ENCODE peak calls at places on chromosome 14, in ten cellular contexts. D is thyroid gland, V is HCT116, K is suprapubic skin, R is IMR-90, H is esophagus muscularis mucosa, U is stomach, A is heart left ventricle, X is lower leg skin, I is body of pancreas. W is an unnamed sample.

GRCh38 chr14:39859314-39859713 is 427.1 kb upstream of the FBXO33 start:
- DNase-seq in U (no peak), X (no peak), H (no peak), R (no peak), A (no peak), D (no peak), K (no peak), I (no peak), V (no peak), W (no peak)

GRCh38 chr14:57391609-57392195 is 1.3 kb downstream of the NAA30 start:
- DNase-seq in U (no peak), X (no peak), A (no peak), K (no peak), H (no peak), V (no peak), I (peak), R (peak), D (no peak), W (no peak)

GRCh38 chr14:61203059-61203753 is 77.9 kb downstream of the TMEM30B start:
- DNase-seq in D (no peak), I (no peak), A (no peak), R (no peak), U (no peak), X (no peak), H (no peak), V (no peak), K (no peak), W (no peak)

GRCh38 chr14:104694475-104694950 is 5.1 kb downstream of the INF2 start:
- DNase-seq in I (no peak), A (peak), R (no peak), H (no peak), K (no peak), X (no peak), V (no peak), U (no peak), D (no peak), W (no peak)

GRCh38 chr14:65483647-65484046 is 71.1 kb downstream of the FUT8 start:
- DNase-seq in X (no peak), K (no peak), A (no peak), D (no peak), U (no peak), H (no peak), V (peak), R (peak), I (no peak), W (no peak)

GRCh38 chr14:106876711-106877110 is 1350.3 kb downstream of the TMEM121 start:
- DNase-seq in R (no peak), V (no peak), I (no peak), H (no peak), X (no peak), A (no peak), U (no peak), D (no peak), K (no peak), W (no peak)

GRCh38 chr14:55691659-55692058 is 111.7 kb downstream of the KTN1 start:
- DNase-seq in I (no peak), U (no peak), A (no peak), X (no peak), R (no peak), D (no peak), K (no peak), V (no peak), H (no peak), W (no peak)

GRCh38 chr14:59484611-59485174 is 376 bp downstream of the JKAMP start:
- DNase-seq in D (no peak), U (no peak), A (no peak), V (no peak), H (no peak), I (no peak), R (peak), K (no peak), X (no peak), W (no peak)

GRCh38 chr14:70602254-70602653 is 1.8 kb upstream of the MED6 start:
- DNase-seq in X (no peak), V (no peak), A (no peak), R (no peak), H (no peak), U (no peak), D (no peak), I (no peak), K (no peak), W (peak)

GRCh38 chr14:32259368-32260013 is 56.4 kb upstream of the RNU6-8 start:
- DNase-seq in V (peak), A (no peak), H (no peak), X (no peak), K (no peak), I (no peak), D (no peak), U (no peak), R (peak), W (peak)

GRCh38 chr14:21072102-21072501 is 2.0 kb downstream of the ARHGEF40 start:
- DNase-seq in D (no peak), U (no peak), V (no peak), R (peak), H (no peak), K (no peak), I (no peak), X (peak), A (no peak), W (no peak)

GRCh38 chr14:52783211-52783610 is 8.2 kb downstream of the GNPNAT1 start:
- DNase-seq in I (no peak), V (no peak), X (no peak), R (no peak), H (no peak), A (no peak), D (no peak), U (no peak), K (no peak), W (no peak)

GRCh38 chr14:54929556-54929955 is 26.9 kb upstream of the GCH1 start:
- DNase-seq in U (no peak), I (peak), V (no peak), A (no peak), H (no peak), K (no peak), R (no peak), D (peak), X (no peak), W (no peak)

GRCh38 chr14:32724864-32725550 is 213.7 kb upstream of the NPAS3 start:
- DNase-seq in V (no peak), K (no peak), R (peak), D (no peak), U (no peak), X (no peak), A (no peak), I (no peak), H (no peak), W (no peak)

GRCh38 chr14:32372154-32372553 is 43.1 kb downstream of the AKAP6 start:
- DNase-seq in K (no peak), A (no peak), U (no peak), H (no peak), V (no peak), D (no peak), X (no peak), R (peak), I (no peak), W (no peak)

GRCh38 chr14:54894995-54895394 is 7.6 kb downstream of the GCH1 start:
- DNase-seq in D (no peak), K (no peak), A (no peak), U (no peak), H (no peak), R (peak), I (no peak), V (no peak), X (no peak), W (no peak)

GRCh38 chr14:54889919-54890318 is 12.7 kb downstream of the GCH1 start:
- DNase-seq in A (no peak), V (no peak), D (no peak), R (peak), U (no peak), X (no peak), K (no peak), H (no peak), I (no peak), W (no peak)

GRCh38 chr14:95538801-95539509 is 4.1 kb downstream of the GLRX5 start:
- DNase-seq in R (no peak), I (no peak), U (no peak), K (no peak), A (no peak), X (no peak), V (no peak), D (no peak), H (no peak), W (no peak)

GRCh38 chr14:86673523-86673969 is 1143.6 kb downstream of the FLRT2 start:
- DNase-seq in A (no peak), D (peak), K (no peak), U (peak), X (no peak), R (peak), H (no peak), I (peak), V (no peak), W (no peak)

GRCh38 chr14:99792551-99793212 is 531 bp upstream of the EML1 start:
- DNase-seq in D (peak), U (no peak), K (no peak), I (peak), A (peak), X (peak), H (no peak), V (no peak), R (peak), W (no peak)

GRCh38 chr14:22737052-22737451 is 29.4 kb upstream of the OXA1L start:
- DNase-seq in V (no peak), K (no peak), R (no peak), A (no peak), D (no peak), X (no peak), H (no peak), U (no peak), I (no peak), W (peak)

GRCh38 chr14:86858043-86858442 is 1134.9 kb downstream of the GALC start:
- DNase-seq in I (no peak), A (no peak), R (peak), U (no peak), V (no peak), H (no peak), X (no peak), D (no peak), K (no peak), W (no peak)

GRCh38 chr14:72741836-72742681 is 151.8 kb downstream of the DPF3 start:
- DNase-seq in I (no peak), X (peak), D (no peak), H (peak), U (peak), A (no peak), R (no peak), K (no peak), V (no peak), W (no peak)

GRCh38 chr14:41817626-41818025 is 210.9 kb downstream of the LRFN5 start:
- DNase-seq in R (peak), I (no peak), D (no peak), H (no peak), U (no peak), K (no peak), X (no peak), V (no peak), A (no peak), W (no peak)

GRCh38 chr14:54147758-54148157 is 191.1 kb upstream of the BMP4 start:
- DNase-seq in K (no peak), V (no peak), X (no peak), I (no peak), D (no peak), U (no peak), R (no peak), H (no peak), A (no peak), W (no peak)

GRCh38 chr14:72476657-72477499 is 417.0 kb downstream of the DPF3 start:
- DNase-seq in V (peak), U (no peak), K (no peak), I (no peak), A (no peak), X (peak), D (peak), H (no peak), R (peak), W (peak)

GRCh38 chr14:95660550-95661515 is 25.4 kb upstream of the TCL1B start:
- DNase-seq in I (no peak), X (peak), R (no peak), U (no peak), V (no peak), A (no peak), H (no peak), D (no peak), K (no peak), W (no peak)

GRCh38 chr14:54420478-54421116 is 20.6 kb downstream of the CNIH1 start:
- DNase-seq in H (no peak), X (no peak), K (no peak), I (peak), U (no peak), A (no peak), R (peak), V (peak), D (peak), W (no peak)

GRCh38 chr14:63890553-63890952 is 37.7 kb downstream of the SYNE2 start:
- DNase-seq in D (no peak), X (no peak), H (no peak), R (no peak), K (no peak), V (no peak), U (no peak), A (no peak), I (peak), W (no peak)

GRCh38 chr14:21748869-21749303 is 75.3 kb upstream of the OR4E1 start:
- DNase-seq in K (no peak), A (no peak), D (peak), V (peak), R (peak), U (no peak), I (peak), X (no peak), H (no peak), W (no peak)

GRCh38 chr14:77302926-77303325 is 17.8 kb downstream of the POMT2 start:
- DNase-seq in K (no peak), A (no peak), X (no peak), I (no peak), U (no peak), D (no peak), V (peak), R (peak), H (no peak), W (no peak)

DNA sequence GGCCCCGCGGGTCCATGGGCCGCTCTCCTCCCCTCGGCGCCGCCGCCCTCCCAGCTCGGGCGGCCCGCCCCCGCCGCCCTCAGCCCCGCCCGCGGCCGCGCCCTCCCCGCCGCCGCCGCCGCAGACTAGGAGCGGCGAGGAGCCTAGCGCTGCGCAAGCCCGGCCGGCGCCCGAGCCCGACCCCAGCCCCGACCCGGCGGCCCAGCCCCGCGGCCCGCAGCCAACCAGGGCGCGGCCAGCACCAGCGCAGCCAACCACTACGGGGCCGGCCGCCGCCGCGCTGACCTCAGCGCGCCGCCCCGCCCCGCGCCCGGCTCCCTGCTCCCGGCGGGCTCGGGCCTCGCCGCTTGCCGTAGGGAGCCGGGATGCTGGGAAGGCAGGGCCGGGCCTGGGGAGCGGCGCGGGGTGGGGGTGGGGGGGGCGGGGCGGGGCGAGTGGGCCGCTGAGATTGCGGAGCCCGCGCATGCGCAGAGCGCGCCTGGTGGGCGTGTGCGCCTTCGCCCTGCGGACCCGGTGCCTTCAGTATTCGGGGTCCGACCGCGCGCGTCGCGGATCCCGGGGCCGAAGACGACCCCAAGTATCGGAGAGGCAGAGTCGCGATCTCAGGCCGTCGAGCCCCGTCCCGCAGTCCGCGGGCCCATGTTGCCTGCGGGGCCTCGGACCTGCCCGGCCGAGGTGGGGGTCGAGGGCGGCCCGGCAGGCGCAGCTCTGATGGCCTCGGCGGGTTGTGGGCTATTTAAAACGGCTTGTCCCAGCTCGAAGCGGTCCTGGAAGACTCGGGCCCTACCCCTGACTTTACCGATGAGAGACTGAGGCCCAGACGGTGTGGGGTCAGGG is at the start of gene CDC42BPB:
- DNase-seq in X (peak), U (peak), D (peak), R (peak), A (peak), K (peak), V (peak), I (peak), H (peak), W (peak)
- TF ChIP-seq POLR2A in X (no peak), U (no peak), D (peak), R (no peak), A (peak), K (peak), V (no peak), I (peak), H (no peak), W (no peak)

GRCh38 chr14:79473676-79474075 is 737.6 kb downstream of the DIO2 start:
- DNase-seq in V (no peak), X (no peak), U (no peak), R (no peak), I (no peak), D (no peak), A (no peak), K (no peak), H (no peak), W (no peak)
- TF ChIP-seq POLR2A in V (no peak), X (no peak), U (no peak), R (no peak), I (no peak), D (no peak), A (no peak), K (no peak), H (no peak), W (no peak)

GRCh38 chr14:101223147-101223546 is 319.6 kb upstream of the RTL1 start:
- DNase-seq in K (no peak), H (peak), U (no peak), A (no peak), R (no peak), D (no peak), I (no peak), X (peak), V (no peak), W (no peak)
- TF ChIP-seq POLR2A in K (no peak), H (no peak), U (no peak), A (no peak), R (no peak), D (no peak), I (no peak), X (no peak), V (no peak), W (no peak)

DNA sequence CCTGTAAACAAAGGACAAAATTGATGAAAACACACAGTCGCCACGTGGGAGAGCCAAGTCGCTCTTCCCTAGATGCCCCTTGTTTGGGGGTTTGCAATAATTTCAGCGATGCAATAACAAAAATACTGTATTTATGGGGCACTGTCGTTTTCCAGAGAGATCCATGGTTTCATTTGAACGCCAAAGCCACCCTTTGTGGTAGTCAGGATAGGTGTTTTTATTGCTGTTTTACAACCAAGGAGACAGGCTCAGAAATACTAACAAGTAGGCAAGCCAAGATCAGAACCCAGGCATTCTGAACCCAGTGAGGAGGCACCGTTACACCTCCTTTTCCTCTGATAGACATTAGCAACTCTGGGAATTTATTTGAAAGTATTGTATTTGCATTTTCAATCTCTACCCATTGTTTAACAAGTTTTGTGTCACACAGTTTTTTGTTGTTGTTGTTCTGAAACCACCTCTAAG is 827 bp upstream of the BTBD7 start:
- DNase-seq in H (no peak), U (no peak), I (no peak), R (no peak), K (no peak), V (no peak), X (no peak), D (no peak), A (no peak), W (no peak)
- TF ChIP-seq POLR2A in H (no peak), U (no peak), I (no peak), R (no peak), K (no peak), V (no peak), X (no peak), D (no peak), A (no peak), W (no peak)

GRCh38 chr14:50532502-50533313 is at the start of gene MAP4K5:
- DNase-seq in D (peak), K (peak), A (peak), X (peak), U (peak), I (peak), R (peak), V (peak), H (peak), W (peak)
- TF ChIP-seq POLR2A in D (peak), K (peak), A (peak), X (peak), U (no peak), I (peak), R (peak), V (peak), H (peak), W (peak)

DNA sequence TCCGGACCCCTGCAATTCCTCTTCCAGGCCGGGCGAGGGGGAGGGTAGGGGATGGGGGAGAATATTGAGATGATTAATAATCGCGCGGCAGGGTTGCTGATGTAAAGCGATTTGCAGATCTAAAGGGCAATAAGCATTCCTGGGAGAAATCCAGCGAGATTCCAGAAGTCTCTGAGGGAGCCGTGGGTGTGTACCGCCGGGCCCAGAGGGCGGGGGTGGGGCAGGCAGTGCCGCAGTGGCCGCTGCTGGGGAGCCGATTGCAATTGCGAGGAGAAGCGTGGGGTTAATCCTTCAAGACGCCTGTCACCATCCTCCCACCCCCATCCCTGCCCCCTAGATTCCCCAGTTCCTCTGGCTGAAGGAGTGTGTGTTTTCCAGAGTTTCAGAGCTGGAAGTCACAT is 16.4 kb downstream of the FOS start:
- DNase-seq in I (peak), X (peak), U (peak), R (peak), D (peak), K (peak), A (peak), V (no peak), H (no peak), W (peak)
- TF ChIP-seq POLR2A in I (no peak), X (no peak), U (no peak), R (peak), D (no peak), K (no peak), A (no peak), V (no peak), H (no peak), W (no peak)

DNA sequence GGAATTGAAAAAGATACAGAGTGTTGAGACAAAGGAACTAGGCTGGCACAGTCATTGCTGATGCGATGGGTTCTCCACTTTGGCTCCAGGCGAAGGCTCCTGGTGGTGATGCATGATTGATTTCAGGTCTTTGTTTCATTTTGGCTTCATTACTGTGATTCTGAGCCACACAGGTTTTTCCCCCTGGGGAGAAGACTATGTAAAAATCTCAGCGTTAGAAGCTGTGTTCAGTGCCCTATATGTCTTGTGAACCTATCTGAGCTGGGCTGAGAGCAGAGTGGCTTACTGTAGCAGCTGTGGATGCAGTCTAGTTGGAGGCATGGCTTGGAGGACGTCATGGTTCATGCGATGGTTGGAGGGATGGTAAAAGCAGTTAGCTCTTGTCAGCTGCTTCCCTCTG is 54.0 kb downstream of the GPATCH2L start:
- DNase-seq in A (no peak), K (no peak), U (no peak), H (no peak), D (no peak), X (no peak), V (no peak), I (no peak), R (no peak), W (no peak)
- TF ChIP-seq POLR2A in A (no peak), K (no peak), U (no peak), H (no peak), D (no peak), X (no peak), V (no peak), I (no peak), R (no peak), W (no peak)

GRCh38 chr14:24113379-24113800 is 1.2 kb upstream of the DCAF11 start:
- DNase-seq in K (no peak), H (no peak), V (no peak), I (no peak), R (no peak), U (no peak), A (no peak), D (no peak), X (no peak), W (no peak)

GRCh38 chr14:24116111-24116809 is 1.5 kb upstream of the NRL start:
- DNase-seq in D (no peak), R (no peak), U (no peak), X (no peak), K (no peak), A (no peak), V (no peak), I (no peak), H (no peak), W (no peak)

GRCh38 chr14:24113801-24114535 is 609 bp upstream of the DCAF11 start:
- DNase-seq in V (peak), U (peak), A (peak), R (peak), I (peak), H (peak), K (peak), X (peak), D (peak), W (peak)

GRCh38 chr14:24115451-24116110 is 832 bp upstream of the NRL start:
- DNase-seq in U (no peak), A (no peak), R (no peak), I (no peak), H (no peak), K (no peak), D (no peak), X (no peak), V (no peak), W (no peak)

GRCh38 chr14:24114536-24115450 is at the start of the genes DCAF11 and NRL:
- DNase-seq in K (peak), D (peak), V (peak), R (peak), U (peak), X (peak), H (peak), I (peak), A (peak), W (peak)
- TF ChIP-seq POLR2A in K (peak), D (peak), V (peak), R (peak), U (no peak), X (no peak), H (peak), I (peak), A (peak), W (no peak)

W was measured in GM12892.